ENCODE peak calls at places on chromosomes 12 and 14, in eight cellular contexts. O is AG09319; A is AG10803; J is Calu3; V is mesendoderm; L is activated CD4-positive, CD25-positive, alpha-beta regulatory T cell treated with anti-CD3 and anti-CD28 coated beads, Interleukin-2, amount 50 U/mL, for 16 hours; Y is SW 1271; G is endodermal cell. B is an unnamed sample.

GRCh38 chr12:106436183-106436582 is 78.6 kb downstream of the POLR3B start:
- DNase-seq in O (no peak), A (no peak), J (no peak), V (no peak), L (no peak), Y (no peak), G (no peak), B (no peak)

GRCh38 chr12:4960030-4960429 is 50.3 kb downstream of the KCNA1 start:
- DNase-seq in O (no peak), A (no peak), J (no peak), V (no peak), L (no peak), Y (no peak), G (peak), B (peak)

GRCh38 chr14:95424533-95424932 is 91.9 kb downstream of the SYNE3 start:
- DNase-seq in O (peak), A (peak), J (no peak), V (no peak), L (no peak), Y (no peak), G (no peak), B (no peak)

GRCh38 chr14:80364274-80364673 is 153.0 kb upstream of the DIO2 start:
- DNase-seq in O (no peak), A (peak), J (no peak), V (peak), L (no peak), Y (no peak), G (no peak), B (no peak)

GRCh38 chr12:109934026-109934425 is 34.0 kb downstream of the TCHP start:
- DNase-seq in O (no peak), A (peak), J (peak), V (no peak), L (no peak), Y (no peak), G (no peak), B (no peak)

GRCh38 chr12:31491819-31492598 is 98.9 kb downstream of the DENND5B start:
- DNase-seq in O (peak), A (peak), J (peak), V (peak), L (no peak), Y (peak), G (no peak), B (no peak)

GRCh38 chr12:66131067-66131688 is 628 bp upstream of the LLPH start:
- DNase-seq in O (no peak), A (no peak), J (no peak), V (no peak), L (no peak), Y (no peak), G (no peak), B (no peak)

GRCh38 chr12:76470028-76470939 is 89.3 kb downstream of the OSBPL8 start:
- DNase-seq in O (peak), A (peak), J (peak), V (peak), L (no peak), Y (no peak), G (no peak), B (peak)

GRCh38 chr14:104795781-104796681 is 483 bp upstream of the AKT1 start:
- DNase-seq in O (no peak), A (peak), J (peak), V (no peak), L (no peak), Y (no peak), G (peak), B (peak)

GRCh38 chr12:71045781-71046180 is 112.0 kb downstream of the TSPAN8 start:
- DNase-seq in O (peak), A (peak), J (peak), V (no peak), L (no peak), Y (no peak), G (no peak), B (no peak)

B was measured in cerebellum.